ENCODE peak calls at places on chromosomes 7 and 10, in five cellular contexts. One of them, this sample, is unnamed. For H3K4me1, the result is how much of the 10 kb centered on the place peaks cover.

GRCh38 chr7:17902599-17902998 is 37.7 kb downstream of the SNX13 start:
- DNase-seq in A673: no peak
- DNase-seq in CD8-positive, alpha-beta memory T cell: no peak
- DNase-seq in mesenchymal stem cell: no peak
- DNase-seq in heart right ventricle: no peak
- DNase-seq in this sample: no peak

GRCh38 chr10:79189853-79190435 is 121.2 kb downstream of the ZMIZ1 start:
- DNase-seq in heart right ventricle: no peak
- DNase-seq in mesenchymal stem cell: no peak
- DNase-seq in A673: no peak
- DNase-seq in CD8-positive, alpha-beta memory T cell: no peak
- DNase-seq in this sample: no peak

GRCh38 chr10:63208981-63209380 is 75.9 kb downstream of the NRBF2 start:
- DNase-seq in A673: no peak
- DNase-seq in CD8-positive, alpha-beta memory T cell: no peak
- DNase-seq in mesenchymal stem cell: peak
- DNase-seq in heart right ventricle: no peak
- DNase-seq in this sample: no peak

GRCh38 chr7:105224884-105225651 is 163.7 kb downstream of the SRPK2 start:
- DNase-seq in mesenchymal stem cell: peak
- DNase-seq in A673: peak
- DNase-seq in heart right ventricle: no peak
- DNase-seq in CD8-positive, alpha-beta memory T cell: no peak
- DNase-seq in this sample: no peak

GRCh38 chr7:142319970-142320369 is 62.1 kb upstream of the PRSS58 start:
- DNase-seq in mesenchymal stem cell: no peak
- DNase-seq in heart right ventricle: no peak
- DNase-seq in A673: no peak
- DNase-seq in CD8-positive, alpha-beta memory T cell: peak
- DNase-seq in this sample: no peak

GRCh38 chr7:106770191-106770590 is 94.9 kb upstream of the PIK3CG start:
- DNase-seq in A673: no peak
- DNase-seq in mesenchymal stem cell: peak
- DNase-seq in CD8-positive, alpha-beta memory T cell: no peak
- DNase-seq in heart right ventricle: no peak
- DNase-seq in this sample: no peak

GRCh38 chr10:69434926-69435325 is 16.3 kb upstream of the TSPAN15 start:
- DNase-seq in A673: no peak
- DNase-seq in mesenchymal stem cell: no peak
- DNase-seq in heart right ventricle: no peak
- DNase-seq in CD8-positive, alpha-beta memory T cell: no peak
- DNase-seq in this sample: no peak

GRCh38 chr7:33933611-33934281 is 28.4 kb downstream of the BMPER start:
- DNase-seq in A673: peak
- DNase-seq in mesenchymal stem cell: peak
- DNase-seq in heart right ventricle: no peak
- DNase-seq in CD8-positive, alpha-beta memory T cell: no peak
- DNase-seq in this sample: no peak

GRCh38 chr10:23157239-23157661 is 34.9 kb upstream of the PTF1A start:
- DNase-seq in heart right ventricle: no peak
- DNase-seq in mesenchymal stem cell: no peak
- DNase-seq in A673: no peak
- DNase-seq in CD8-positive, alpha-beta memory T cell: no peak
- DNase-seq in this sample: no peak

GRCh38 chr10:109883859-109884771 is 39.2 kb downstream of the XPNPEP1 start:
- DNase-seq in mesenchymal stem cell: peak
- DNase-seq in heart right ventricle: peak
- DNase-seq in CD8-positive, alpha-beta memory T cell: peak
- DNase-seq in A673: peak
- DNase-seq in this sample: peak

GRCh38 chr7:124992881-124993562 is 63.4 kb upstream of the POT1 start:
- DNase-seq in CD8-positive, alpha-beta memory T cell: no peak
- DNase-seq in heart right ventricle: no peak
- DNase-seq in A673: no peak
- DNase-seq in mesenchymal stem cell: peak
- DNase-seq in this sample: no peak

GRCh38 chr10:130339091-130339490 is 202.9 kb downstream of the GLRX3 start:
- DNase-seq in heart right ventricle: no peak
- DNase-seq in CD8-positive, alpha-beta memory T cell: no peak
- DNase-seq in A673: no peak
- DNase-seq in mesenchymal stem cell: no peak
- DNase-seq in this sample: no peak

GRCh38 chr7:5470721-5471311 is 47.2 kb upstream of the TNRC18 start:
- DNase-seq in heart right ventricle: no peak
- DNase-seq in CD8-positive, alpha-beta memory T cell: no peak
- DNase-seq in mesenchymal stem cell: no peak
- DNase-seq in A673: no peak
- DNase-seq in this sample: no peak

GRCh38 chr10:66550351-66550750 is 375.5 kb upstream of the LRRTM3 start:
- DNase-seq in heart right ventricle: no peak
- DNase-seq in CD8-positive, alpha-beta memory T cell: no peak
- DNase-seq in A673: no peak
- DNase-seq in mesenchymal stem cell: no peak
- DNase-seq in this sample: no peak

GRCh38 chr10:14665304-14665703 is 109.4 kb downstream of the FAM107B start:
- DNase-seq in mesenchymal stem cell: no peak
- DNase-seq in CD8-positive, alpha-beta memory T cell: no peak
- DNase-seq in heart right ventricle: no peak
- DNase-seq in A673: peak
- DNase-seq in this sample: no peak

GRCh38 chr10:101778781-101779543 is 3.0 kb upstream of the FGF8 start:
- DNase-seq in CD8-positive, alpha-beta memory T cell: no peak
- DNase-seq in A673: no peak
- DNase-seq in mesenchymal stem cell: peak
- DNase-seq in heart right ventricle: no peak
- DNase-seq in this sample: peak
- H3K4me3 ChIP-seq in CD8-positive, alpha-beta memory T cell: peak
- H3K4me3 ChIP-seq in A673: no peak
- H3K4me3 ChIP-seq in mesenchymal stem cell: peak
- H3K4me3 ChIP-seq in heart right ventricle: peak
- H3K4me3 ChIP-seq in this sample: peak

DNA sequence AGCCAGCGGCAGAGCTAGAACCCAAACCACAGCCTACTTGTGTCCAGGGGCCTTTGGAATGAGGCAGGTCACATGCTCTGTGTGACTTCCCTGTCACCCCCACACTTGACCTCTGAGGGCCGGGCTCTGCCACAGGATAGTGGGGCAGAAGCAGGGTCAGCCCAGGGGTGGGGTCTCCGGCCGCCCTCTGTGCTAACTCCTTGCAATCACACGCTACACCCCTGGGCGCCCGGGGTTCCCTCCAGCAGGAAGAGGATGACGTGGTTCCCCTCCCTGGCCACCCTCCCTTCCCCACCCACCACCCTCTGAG is 19.8 kb downstream of the TECPR1 start:
- DNase-seq in A673: no peak
- DNase-seq in heart right ventricle: no peak
- DNase-seq in CD8-positive, alpha-beta memory T cell: no peak
- DNase-seq in mesenchymal stem cell: no peak
- DNase-seq in this sample: no peak
- H3K4me1 ChIP-seq in A673: under half
- H3K4me1 ChIP-seq in heart right ventricle: under half
- H3K4me1 ChIP-seq in CD8-positive, alpha-beta memory T cell: under half
- H3K4me1 ChIP-seq in mesenchymal stem cell: under half
- H3K4me1 ChIP-seq in this sample: under half

GRCh38 chr7:91749418-91749817 is 131.1 kb downstream of the MTERF1 start:
- DNase-seq in heart right ventricle: no peak
- DNase-seq in CD8-positive, alpha-beta memory T cell: no peak
- DNase-seq in A673: no peak
- DNase-seq in mesenchymal stem cell: no peak
- DNase-seq in this sample: no peak
- H3K4me3 ChIP-seq in heart right ventricle: no peak
- H3K4me3 ChIP-seq in CD8-positive, alpha-beta memory T cell: no peak
- H3K4me3 ChIP-seq in A673: no peak
- H3K4me3 ChIP-seq in mesenchymal stem cell: no peak
- H3K4me3 ChIP-seq in this sample: no peak

DNA sequence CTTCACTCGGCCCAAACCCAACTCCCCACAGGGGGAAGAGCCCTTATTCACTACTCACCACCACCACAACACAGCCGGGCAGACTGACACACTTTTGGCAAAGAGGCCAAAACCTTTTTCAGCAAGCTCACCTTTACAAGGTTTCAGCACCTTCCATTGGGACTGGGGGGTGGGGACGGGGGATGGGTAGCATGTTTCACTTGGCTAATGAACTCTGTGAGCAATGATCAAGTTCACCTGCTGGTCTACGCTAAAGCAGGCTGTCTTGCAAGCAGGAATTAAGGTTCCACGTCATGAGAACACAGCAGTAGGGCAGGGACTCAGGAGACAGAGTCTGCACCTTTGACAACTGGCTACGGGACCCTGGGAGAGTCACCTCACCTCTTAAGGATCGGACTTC is 7.0 kb downstream of the FAM53B start:
- DNase-seq in mesenchymal stem cell: no peak
- DNase-seq in A673: no peak
- DNase-seq in CD8-positive, alpha-beta memory T cell: no peak
- DNase-seq in heart right ventricle: no peak
- DNase-seq in this sample: no peak
- H3K4me1 ChIP-seq in mesenchymal stem cell: under half
- H3K4me1 ChIP-seq in A673: under half
- H3K4me1 ChIP-seq in CD8-positive, alpha-beta memory T cell: half or more
- H3K4me1 ChIP-seq in heart right ventricle: half or more
- H3K4me1 ChIP-seq in this sample: half or more

DNA sequence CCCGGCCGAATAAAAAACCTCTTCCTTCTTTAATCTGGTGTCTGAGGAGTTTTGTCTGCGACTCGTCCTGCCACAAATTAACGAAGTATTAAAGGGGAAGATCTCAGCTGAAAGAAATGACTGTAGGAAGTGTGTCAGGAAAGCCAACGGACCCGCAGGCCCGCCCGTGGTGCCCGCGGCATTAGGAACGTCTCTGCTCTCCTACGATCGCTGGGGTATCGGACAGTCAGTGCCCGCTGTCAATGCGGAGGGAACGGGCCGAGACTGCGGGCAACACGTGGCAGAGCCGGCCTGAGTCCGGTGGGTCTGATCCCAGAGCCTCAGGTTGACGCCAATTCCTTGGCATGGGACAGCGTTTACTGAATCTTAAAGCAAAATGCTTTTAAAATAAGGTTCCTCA is 128.7 kb downstream of the KBTBD2 start:
- DNase-seq in A673: no peak
- DNase-seq in mesenchymal stem cell: no peak
- DNase-seq in CD8-positive, alpha-beta memory T cell: no peak
- DNase-seq in heart right ventricle: no peak
- DNase-seq in this sample: no peak
- H3K4me3 ChIP-seq in A673: no peak
- H3K4me3 ChIP-seq in mesenchymal stem cell: peak
- H3K4me3 ChIP-seq in CD8-positive, alpha-beta memory T cell: no peak
- H3K4me3 ChIP-seq in heart right ventricle: no peak
- H3K4me3 ChIP-seq in this sample: no peak